ENCODE peak calls at places on chromosomes 12 and 14, in seven cellular contexts. X, M, N, R, I, Y and E are unnamed samples.

GRCh38 chr12:118052324-118053070 is 8.5 kb downstream of the WSB2 start:
- DNase-seq in Y (peak; percentile 81), I (peak; percentile 85), X (peak; percentile 88), R (no peak), N (peak; percentile 95), M (peak; percentile 59), E (peak; percentile 96)

GRCh38 chr14:103121161-103121845 is 2.0 kb upstream of the TNFAIP2 start:
- DNase-seq in Y (no peak), X (no peak), R (no peak), M (peak; percentile 86), N (no peak), I (no peak), E (no peak)

GRCh38 chr12:124610021-124610606 is 42.7 kb upstream of the NCOR2 start:
- DNase-seq in I (no peak), N (no peak), M (no peak), Y (no peak), X (no peak), R (peak; percentile 25), E (no peak)

GRCh38 chr12:104951759-104952509 is 6.2 kb downstream of the SLC41A2 start:
- DNase-seq in R (no peak), N (peak; percentile 69), M (no peak), X (no peak), Y (no peak), I (no peak), E (no peak)

GRCh38 chr14:102185360-102185759 is 45.7 kb downstream of the WDR20 start:
- DNase-seq in R (no peak), I (no peak), N (no peak), X (peak; percentile 83), M (no peak), Y (peak; percentile 58), E (no peak)

GRCh38 chr14:70415788-70416187 is 1.1 kb downstream of the SYNJ2BP start:
- DNase-seq in I (no peak), R (no peak), X (no peak), N (no peak), Y (no peak), M (no peak), E (no peak)

GRCh38 chr14:77730976-77731497 is 23.1 kb downstream of the SLIRP start:
- DNase-seq in I (no peak), Y (no peak), N (peak; percentile 33), X (no peak), M (no peak), R (no peak), E (no peak)

GRCh38 chr12:7666595-7666994 is 887 bp upstream of the APOBEC1 start:
- DNase-seq in Y (no peak), N (no peak), M (no peak), X (no peak), R (no peak), I (no peak), E (no peak)

GRCh38 chr14:54828031-54828430 is 74.6 kb downstream of the GCH1 start:
- DNase-seq in I (no peak), M (no peak), Y (no peak), R (no peak), X (no peak), N (no peak), E (no peak)

GRCh38 chr12:63814146-63814774 is 30.2 kb upstream of the SRGAP1 start:
- DNase-seq in I (no peak), R (no peak), N (no peak), Y (no peak), M (no peak), X (no peak), E (no peak)

GRCh38 chr12:128531153-128531552 is 264.2 kb downstream of the TMEM132C start:
- DNase-seq in N (no peak), I (no peak), Y (no peak), M (no peak), X (no peak), R (no peak), E (no peak)

GRCh38 chr12:52648012-52648550 is 3.9 kb downstream of the KRT2 start:
- DNase-seq in N (no peak), R (no peak), Y (no peak), M (no peak), X (no peak), I (no peak), E (no peak)

GRCh38 chr14:100419856-100420255 is 96.7 kb downstream of the SLC25A47 start:
- DNase-seq in I (no peak), N (no peak), R (no peak), M (no peak), Y (no peak), X (no peak), E (no peak)

GRCh38 chr14:68603682-68604360 is 189.0 kb downstream of the ZFP36L1 start:
- DNase-seq in Y (no peak), X (no peak), I (no peak), R (no peak), M (peak; percentile 68), N (no peak), E (no peak)

GRCh38 chr12:131990066-131990979 is 40.6 kb downstream of the EP400 start:
- DNase-seq in M (no peak), I (no peak), R (no peak), Y (no peak), N (no peak), X (no peak), E (peak; percentile 84)

GRCh38 chr12:77190022-77190421 is 124.7 kb upstream of the E2F7 start:
- DNase-seq in X (no peak), I (no peak), N (peak; percentile 89), Y (no peak), M (no peak), R (no peak), E (no peak)

DNA sequence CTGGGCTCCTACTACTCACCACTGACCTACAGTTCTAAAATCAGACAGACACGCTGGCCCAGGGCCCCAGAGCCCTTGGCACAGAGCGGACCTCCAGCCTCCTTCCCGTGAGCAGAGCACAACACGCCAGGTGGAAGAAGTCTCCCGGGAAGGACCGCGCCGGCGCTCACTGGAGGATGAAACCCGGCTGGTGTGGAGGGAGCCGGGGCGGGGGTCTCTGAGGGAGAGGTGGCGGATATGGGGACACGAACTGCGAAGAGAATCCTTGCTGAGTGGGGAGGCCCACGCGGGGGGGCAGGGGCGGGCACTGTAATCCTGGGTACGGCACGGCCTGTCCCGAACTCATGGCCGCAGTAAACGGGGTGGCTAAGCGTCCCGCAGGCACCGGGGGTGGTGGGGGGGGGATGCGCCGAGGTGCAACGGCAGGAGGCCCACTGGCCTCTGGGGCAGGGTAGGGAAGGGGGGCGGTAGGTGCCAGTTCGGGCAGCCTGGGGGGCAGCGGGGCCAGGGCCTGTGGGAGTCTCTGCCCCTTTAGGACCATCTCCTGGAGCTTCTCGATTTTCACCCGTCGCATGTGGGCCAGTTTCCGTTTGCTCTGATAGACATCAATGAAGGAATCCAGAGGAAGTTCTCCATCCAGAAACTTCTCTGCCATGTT is 28.8 kb downstream of the VPS37B start:
- DNase-seq in I (no peak), X (no peak), Y (peak; percentile 37), M (peak; percentile 80), R (no peak), N (no peak), E (peak; percentile 41)
- H3K36me3 ChIP-seq in I (no peaks in the 10 kb centered on the region), X (peaks cover 15% of the 10 kb centered on the region), Y (peaks cover 82% of the 10 kb centered on the region), M (peaks cover 12% of the 10 kb centered on the region), R (peaks cover 14% of the 10 kb centered on the region), N (peaks cover 55% of the 10 kb centered on the region), E (peaks cover 77% of the 10 kb centered on the region)

DNA sequence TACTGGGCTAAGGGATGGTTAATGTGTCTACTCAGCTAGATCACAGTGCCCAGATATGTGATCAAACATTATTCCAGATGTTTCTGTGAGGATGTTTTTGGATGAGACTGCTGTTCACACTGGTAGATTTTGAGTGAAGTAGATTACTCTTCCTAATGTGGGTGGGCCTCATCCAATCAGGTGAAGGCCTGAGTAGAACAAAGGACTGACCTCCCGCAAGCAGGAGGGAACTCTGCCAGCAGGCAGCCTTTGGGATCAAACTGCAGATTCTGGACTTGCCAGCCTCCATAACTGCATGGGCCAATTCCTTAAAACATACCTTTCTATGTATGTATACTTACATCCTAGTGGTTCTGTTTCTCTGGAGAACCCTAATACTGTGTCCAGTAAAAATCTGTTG is 219.3 kb downstream of the APAF1 start:
- DNase-seq in X (no peak), I (no peak), R (no peak), N (no peak), Y (no peak), M (no peak), E (no peak)
- H3K27ac ChIP-seq in X (no peak overlapping the region), I (no peak overlapping the region), R (no peak overlapping the region), N (no peak overlapping the region), Y (no peak overlapping the region), M (no peak overlapping the region), E (no peak overlapping the region)

GRCh38 chr14:40760703-40761102 is 846.0 kb upstream of the LRFN5 start:
- DNase-seq in Y (no peak), M (no peak), X (no peak), I (no peak), R (no peak), N (no peak), E (no peak)

GRCh38 chr14:40762685-40763084 is 844.0 kb upstream of the LRFN5 start:
- DNase-seq in N (no peak), R (no peak), Y (no peak), M (no peak), I (no peak), X (no peak), E (no peak)

GRCh38 chr14:40762177-40762576 is 844.5 kb upstream of the LRFN5 start:
- DNase-seq in N (no peak), M (no peak), X (no peak), I (no peak), R (no peak), Y (no peak), E (no peak)

DNA sequence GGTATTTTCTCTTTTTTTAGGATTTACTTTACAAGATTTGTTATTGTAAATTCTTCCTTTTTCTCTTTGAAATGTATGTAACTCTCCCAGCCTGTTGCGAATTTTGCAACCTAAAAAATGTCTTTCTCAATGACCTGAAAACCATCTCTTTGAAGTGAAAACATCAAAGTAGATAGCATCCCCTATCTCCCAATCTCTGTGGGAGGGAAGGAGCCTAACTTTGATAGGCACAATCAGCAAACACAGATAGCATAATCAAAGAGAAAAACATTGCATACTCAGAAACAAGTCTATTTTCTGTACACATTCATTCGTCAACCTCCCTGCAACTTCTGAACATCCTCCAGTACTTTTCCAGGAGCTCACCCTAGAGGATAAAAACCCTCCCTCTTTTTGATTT is 849.3 kb upstream of the LRFN5 start:
- DNase-seq in N (no peak), M (no peak), R (no peak), I (no peak), X (no peak), Y (no peak), E (no peak)
- H3K36me3 ChIP-seq in N (no peaks in the 10 kb centered on the region), M (no peaks in the 10 kb centered on the region), R (no peaks in the 10 kb centered on the region), I (no peaks in the 10 kb centered on the region), X (no peaks in the 10 kb centered on the region), Y (no peaks in the 10 kb centered on the region), E (no peaks in the 10 kb centered on the region)

GRCh38 chr12:19759229-19759628 is 319.9 kb downstream of the AEBP2 start:
- DNase-seq in M (no peak), R (no peak), X (no peak), I (no peak), N (peak; percentile 77), Y (no peak), E (no peak)

GRCh38 chr12:19757317-19757877 is 318.1 kb downstream of the AEBP2 start:
- DNase-seq in M (no peak), R (no peak), Y (no peak), N (peak; percentile 64), X (no peak), I (no peak), E (no peak)

GRCh38 chr12:19760611-19761010 is 321.3 kb downstream of the AEBP2 start:
- DNase-seq in I (no peak), N (no peak), X (no peak), R (no peak), M (no peak), Y (no peak), E (no peak)

GRCh38 chr12:19764408-19764807 is 325.1 kb downstream of the AEBP2 start:
- DNase-seq in I (no peak), R (no peak), Y (no peak), X (no peak), M (no peak), N (peak; percentile 51), E (no peak)

GRCh38 chr12:19761465-19761864 is 322.2 kb downstream of the AEBP2 start:
- DNase-seq in M (no peak), R (no peak), N (no peak), I (no peak), X (no peak), Y (no peak), E (no peak)
- H3K27ac ChIP-seq in M (no peak overlapping the region), R (no peak overlapping the region), N (no peak overlapping the region), I (no peak overlapping the region), X (no peak overlapping the region), Y (no peak overlapping the region), E (no peak overlapping the region)